ENCODE peak calls at places on chromosomes 3 and 15, in ten cellular contexts. L is fibroblast of the aortic adventitia; O is activated CD8-positive, alpha-beta memory T cell treated with anti-CD3 and anti-CD28 coated beads for 4 hours; X is psoas muscle; R is aorta; V is brain microvascular endothelial cell; K is T-helper 9 cell; F is NCI-H187; M is NB4; Q is coronary artery. B is an unnamed sample.

GRCh38 chr3:47083786-47084185 is 80.1 kb downstream of the SETD2 start:
- DNase-seq in O (no peak), X (no peak), K (no peak), V (no peak), F (no peak), M (peak; percentile 65), Q (no peak), L (no peak), R (no peak), B (no peak)

GRCh38 chr3:9398715-9399708 is 1.6 kb downstream of the SETD5 start:
- DNase-seq in V (peak; percentile 56), M (peak; percentile 70), X (no peak), R (no peak), O (no peak), F (no peak), K (no peak), Q (no peak), L (peak; percentile 51), B (peak; percentile 49)

GRCh38 chr3:22729981-22730380 is 473.1 kb upstream of the UBE2E2 start:
- DNase-seq in O (no peak), K (no peak), R (no peak), V (peak; percentile 25), F (no peak), X (no peak), L (no peak), M (no peak), Q (no peak), B (peak; percentile 48)

GRCh38 chr3:47161983-47162694 is 1.8 kb downstream of the SETD2 start:
- DNase-seq in X (no peak), F (no peak), V (no peak), L (peak; percentile 7), M (peak; percentile 22), O (no peak), Q (no peak), R (no peak), K (no peak), B (peak; percentile 15)

GRCh38 chr3:197003461-197004385 is 25.9 kb downstream of the MELTF start:
- DNase-seq in L (peak; percentile 13), Q (no peak), M (no peak), R (peak; percentile 59), X (peak; percentile 56), F (no peak), O (no peak), K (no peak), V (no peak), B (peak; percentile 38)

GRCh38 chr3:38585791-38586420 is 63.6 kb downstream of the SCN5A start:
- DNase-seq in M (no peak), X (peak; percentile 28), R (no peak), F (no peak), O (no peak), L (no peak), K (no peak), V (no peak), Q (peak; percentile 57), B (no peak)

GRCh38 chr3:190345878-190346277 is 23.6 kb upstream of the CLDN1 start:
- DNase-seq in X (no peak), R (no peak), M (no peak), L (no peak), O (no peak), Q (no peak), F (no peak), K (no peak), V (no peak), B (peak; percentile 55)

GRCh38 chr15:77021803-77022381 is 27.0 kb downstream of the PSTPIP1 start:
- DNase-seq in O (no peak), R (no peak), L (peak; percentile 31), X (peak; percentile 55), F (no peak), Q (no peak), V (peak; percentile 33), M (peak; percentile 60), K (peak; percentile 45), B (no peak)

GRCh38 chr15:57041416-57041815 is 123.0 kb downstream of the TCF12 start:
- DNase-seq in K (no peak), R (no peak), F (no peak), L (no peak), V (no peak), Q (no peak), X (no peak), M (no peak), O (no peak), B (no peak)

GRCh38 chr15:73950479-73951043 is 24.3 kb downstream of the LOXL1 start:
- DNase-seq in Q (no peak), M (peak; percentile 22), L (no peak), O (no peak), K (no peak), F (no peak), X (peak; percentile 48), R (peak; percentile 43), V (no peak), B (no peak)

GRCh38 chr3:149706905-149707304 is 45.4 kb downstream of the COMMD2 start:
- DNase-seq in F (no peak), R (no peak), L (peak; percentile 44), V (no peak), Q (no peak), K (no peak), M (no peak), O (no peak), X (no peak), B (no peak)